ENCODE peak calls at places on chromosomes 1 and 21, in six cellular contexts. B, G, H, N, Z and V are unnamed samples.

GRCh38 chr1:225378880-225379279 is 49.0 kb downstream of the LBR start:
- DNase-seq in B (no peak), G (no peak), H (no peak), N (peak), Z (no peak), V (no peak)

GRCh38 chr1:193494368-193494767 is 308.0 kb upstream of the B3GALT2 start:
- DNase-seq in B (no peak), G (no peak), H (no peak), N (no peak), Z (no peak), V (no peak)

GRCh38 chr1:234589064-234589765 is 20.8 kb downstream of the IRF2BP2 start:
- DNase-seq in B (no peak), G (no peak), H (no peak), N (no peak), Z (no peak), V (no peak)

GRCh38 chr21:34700605-34701004 is 31.8 kb downstream of the CLIC6 start:
- DNase-seq in B (no peak), G (peak), H (peak), N (no peak), Z (no peak), V (no peak)

GRCh38 chr1:208445710-208446702 is 201.8 kb upstream of the PLXNA2 start:
- DNase-seq in B (no peak), G (no peak), H (no peak), N (peak), Z (no peak), V (no peak)

GRCh38 chr1:1387098-1388077 is 11.7 kb downstream of the CCNL2 start:
- DNase-seq in B (no peak), G (peak), H (no peak), N (no peak), Z (no peak), V (no peak)

GRCh38 chr1:11594222-11594621 is 60.0 kb downstream of the FBXO2 start:
- DNase-seq in B (no peak), G (no peak), H (no peak), N (no peak), Z (no peak), V (no peak)

GRCh38 chr1:212686591-212686990 is 13.0 kb downstream of the BATF3 start:
- DNase-seq in B (no peak), G (no peak), H (no peak), N (no peak), Z (no peak), V (no peak)

GRCh38 chr1:220296941-220297460 is 24.7 kb upstream of the RAB3GAP2 start:
- DNase-seq in B (no peak), G (no peak), H (no peak), N (no peak), Z (no peak), V (no peak)

GRCh38 chr1:30085814-30086770 is 637.3 kb downstream of the MATN1 start:
- DNase-seq in B (no peak), G (peak), H (peak), N (peak), Z (no peak), V (no peak)

GRCh38 chr21:15754640-15755039 is 24.9 kb downstream of the USP25 start:
- DNase-seq in B (no peak), G (no peak), H (no peak), N (peak), Z (no peak), V (peak)

GRCh38 chr1:34143984-34144383 is 21.0 kb downstream of the CSMD2 start:
- DNase-seq in B (no peak), G (no peak), H (no peak), N (no peak), Z (no peak), V (no peak)

GRCh38 chr1:59025898-59026426 is 242.1 kb upstream of the JUN start:
- DNase-seq in B (peak), G (peak), H (no peak), N (no peak), Z (no peak), V (no peak)

GRCh38 chr1:26571381-26571780 is 41.8 kb downstream of the RPS6KA1 start:
- DNase-seq in B (no peak), G (no peak), H (no peak), N (no peak), Z (no peak), V (no peak)
- H3K4me3 ChIP-seq in B (no peak), G (no peak), H (no peak), N (no peak), Z (no peak), V (no peak)

GRCh38 chr1:89620664-89621063 is 12.3 kb upstream of the LRRC8C start:
- DNase-seq in B (no peak), G (no peak), H (no peak), N (no peak), Z (no peak), V (no peak)

GRCh38 chr1:89611721-89612120 is 21.2 kb upstream of the LRRC8C start:
- DNase-seq in B (peak), G (no peak), H (no peak), N (no peak), Z (no peak), V (no peak)

GRCh38 chr1:89613928-89614327 is 19.0 kb upstream of the LRRC8C start:
- DNase-seq in B (no peak), G (no peak), H (no peak), N (no peak), Z (no peak), V (no peak)

GRCh38 chr1:89616844-89617627 is 15.9 kb upstream of the LRRC8C start:
- DNase-seq in B (no peak), G (no peak), H (no peak), N (no peak), Z (no peak), V (no peak)

GRCh38 chr1:89615676-89616598 is 17.0 kb upstream of the LRRC8C start:
- DNase-seq in B (no peak), G (no peak), H (no peak), N (peak), Z (no peak), V (no peak)
- TF ChIP-seq CTCF in B (peak), G (peak), H (peak), N (peak), Z (peak), V (peak)

DNA sequence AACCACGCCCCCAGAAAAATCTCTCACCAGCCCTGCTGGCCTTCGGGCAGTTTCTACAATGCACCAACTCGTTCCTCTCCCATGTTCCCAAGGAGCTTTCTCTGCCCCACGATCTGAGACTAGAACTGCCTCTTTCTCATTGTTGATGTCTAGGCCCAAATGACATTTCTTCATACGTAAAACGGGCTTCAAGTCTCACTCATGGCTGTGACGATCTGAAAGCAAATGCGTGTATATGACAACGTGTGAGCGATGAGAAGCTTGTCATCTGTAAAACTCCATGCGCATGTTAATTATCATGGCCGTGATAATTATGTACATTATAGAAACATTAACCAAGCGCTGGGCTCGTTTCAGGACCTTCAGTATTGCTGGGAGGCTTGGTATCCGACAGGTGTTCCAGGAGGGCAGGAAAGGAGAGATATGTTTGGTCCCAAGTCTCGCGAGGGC is 693 bp upstream of the NIPAL3 start:
- DNase-seq in B (no peak), G (no peak), H (no peak), N (no peak), Z (no peak), V (no peak)
- H3K4me3 ChIP-seq in B (peak), G (peak), H (peak), N (peak), Z (peak), V (peak)

DNA sequence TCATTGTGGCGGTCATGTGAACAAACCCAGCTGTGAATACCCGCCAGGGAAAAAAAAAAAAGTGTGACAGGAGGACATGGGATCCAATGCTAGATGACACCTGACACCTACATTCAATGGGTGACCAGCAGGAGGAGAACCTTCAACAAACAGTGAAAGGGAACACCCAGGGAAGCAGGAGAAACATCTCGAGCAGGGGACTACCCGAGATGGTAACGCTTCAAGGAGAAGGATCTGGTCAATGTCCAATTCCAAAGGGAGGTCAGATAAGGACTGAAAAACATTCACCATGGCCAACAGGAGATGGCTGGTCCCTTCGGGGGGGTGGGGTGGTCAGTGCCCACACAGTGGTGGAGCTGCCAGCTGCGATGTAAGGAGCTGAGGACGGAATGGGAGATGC is 46.3 kb downstream of the PTPN14 start:
- DNase-seq in B (no peak), G (no peak), H (no peak), N (peak), Z (no peak), V (no peak)
- TF ChIP-seq CTCF in B (no peak), G (no peak), H (no peak), N (peak), Z (peak), V (peak)